ENCODE peak calls at places on chromosome 19, in four cellular contexts. One of them, this sample, is unnamed.

GRCh38 chr19:2255982-2256685 is at the start of gene JSRP1:
- DNase-seq in AG04450: no peak
- DNase-seq in activated gamma-delta T cell treated with Interleukin-2 at 50 U/mL for 16 hours: no peak
- DNase-seq in HTR-8/SVneo: no peak
- DNase-seq in this sample: no peak

GRCh38 chr19:5447700-5448311 is 7.4 kb upstream of the ZNRF4 start:
- DNase-seq in activated gamma-delta T cell treated with Interleukin-2 at 50 U/mL for 16 hours: no peak
- DNase-seq in AG04450: no peak
- DNase-seq in HTR-8/SVneo: no peak
- DNase-seq in this sample: no peak

GRCh38 chr19:35644206-35644986 is 2.9 kb downstream of the ETV2 start:
- DNase-seq in AG04450: peak; percentile 72
- DNase-seq in activated gamma-delta T cell treated with Interleukin-2 at 50 U/mL for 16 hours: peak; percentile 93
- DNase-seq in HTR-8/SVneo: no peak
- DNase-seq in this sample: peak; percentile 53

GRCh38 chr19:4575267-4575793 is 15.8 kb upstream of the SEMA6B start:
- DNase-seq in activated gamma-delta T cell treated with Interleukin-2 at 50 U/mL for 16 hours: no peak
- DNase-seq in AG04450: peak; percentile 76
- DNase-seq in HTR-8/SVneo: peak; percentile 92
- DNase-seq in this sample: peak; percentile 92

GRCh38 chr19:13343514-13343913 is 162.8 kb downstream of the CACNA1A start:
- DNase-seq in activated gamma-delta T cell treated with Interleukin-2 at 50 U/mL for 16 hours: no peak
- DNase-seq in HTR-8/SVneo: no peak
- DNase-seq in AG04450: no peak
- DNase-seq in this sample: no peak

GRCh38 chr19:7832009-7832408 is 2.0 kb downstream of the EVI5L start:
- DNase-seq in AG04450: no peak
- DNase-seq in HTR-8/SVneo: no peak
- DNase-seq in activated gamma-delta T cell treated with Interleukin-2 at 50 U/mL for 16 hours: no peak
- DNase-seq in this sample: no peak

GRCh38 chr19:44807652-44808462 is 1.0 kb upstream of the BCAM start:
- DNase-seq in activated gamma-delta T cell treated with Interleukin-2 at 50 U/mL for 16 hours: no peak
- DNase-seq in AG04450: no peak
- DNase-seq in HTR-8/SVneo: peak; percentile 83
- DNase-seq in this sample: peak; percentile 13

GRCh38 chr19:5424192-5424973 is 30.8 kb upstream of the ZNRF4 start:
- DNase-seq in HTR-8/SVneo: no peak
- DNase-seq in activated gamma-delta T cell treated with Interleukin-2 at 50 U/mL for 16 hours: no peak
- DNase-seq in AG04450: no peak
- DNase-seq in this sample: no peak

GRCh38 chr19:19550972-19551861 is 13.2 kb downstream of the CILP2 start:
- DNase-seq in AG04450: no peak
- DNase-seq in activated gamma-delta T cell treated with Interleukin-2 at 50 U/mL for 16 hours: no peak
- DNase-seq in HTR-8/SVneo: no peak
- DNase-seq in this sample: no peak

GRCh38 chr19:54196514-54196913 is 4.1 kb upstream of the RPS9 start:
- DNase-seq in HTR-8/SVneo: no peak
- DNase-seq in AG04450: no peak
- DNase-seq in activated gamma-delta T cell treated with Interleukin-2 at 50 U/mL for 16 hours: no peak
- DNase-seq in this sample: no peak

GRCh38 chr19:19417618-19418270 is 12.3 kb downstream of the GATAD2A start:
- DNase-seq in AG04450: no peak
- DNase-seq in activated gamma-delta T cell treated with Interleukin-2 at 50 U/mL for 16 hours: no peak
- DNase-seq in HTR-8/SVneo: no peak
- DNase-seq in this sample: no peak

GRCh38 chr19:48480151-48480475 is 10.9 kb downstream of the CYTH2 start:
- DNase-seq in AG04450: no peak
- DNase-seq in HTR-8/SVneo: no peak
- DNase-seq in activated gamma-delta T cell treated with Interleukin-2 at 50 U/mL for 16 hours: no peak
- DNase-seq in this sample: no peak

GRCh38 chr19:13459351-13459750 is 46.9 kb downstream of the CACNA1A start:
- DNase-seq in AG04450: no peak
- DNase-seq in activated gamma-delta T cell treated with Interleukin-2 at 50 U/mL for 16 hours: no peak
- DNase-seq in HTR-8/SVneo: no peak
- DNase-seq in this sample: no peak

GRCh38 chr19:15454371-15454800 is 4.6 kb upstream of the WIZ start:
- DNase-seq in HTR-8/SVneo: no peak
- DNase-seq in activated gamma-delta T cell treated with Interleukin-2 at 50 U/mL for 16 hours: no peak
- DNase-seq in AG04450: no peak
- DNase-seq in this sample: no peak